ENCODE peak calls at places on chromosome 17, in four cellular contexts. One of them, this sample, is unnamed.

GRCh38 chr17:45425125-45425983 is 7.3 kb downstream of the ARHGAP27 start:
- DNase-seq in left lung: peak
- DNase-seq in esophagus muscularis mucosa: no peak
- DNase-seq in BE2C: peak
- DNase-seq in this sample: no peak

GRCh38 chr17:82315703-82316358 is 1.6 kb downstream of the CD7 start:
- DNase-seq in left lung: no peak
- DNase-seq in esophagus muscularis mucosa: no peak
- DNase-seq in BE2C: peak
- DNase-seq in this sample: no peak

GRCh38 chr17:47117386-47117785 is 71.7 kb downstream of the CDC27 start:
- DNase-seq in left lung: no peak
- DNase-seq in esophagus muscularis mucosa: no peak
- DNase-seq in BE2C: no peak
- DNase-seq in this sample: no peak

GRCh38 chr17:76139801-76140660 is 1.0 kb downstream of the FOXJ1 start:
- DNase-seq in left lung: peak
- DNase-seq in esophagus muscularis mucosa: no peak
- DNase-seq in BE2C: no peak
- DNase-seq in this sample: peak

GRCh38 chr17:70205386-70205785 is 36.1 kb downstream of the KCNJ2 start:
- DNase-seq in left lung: no peak
- DNase-seq in esophagus muscularis mucosa: no peak
- DNase-seq in BE2C: no peak
- DNase-seq in this sample: no peak

GRCh38 chr17:82963104-82963950 is 116.1 kb upstream of the METRNL start:
- DNase-seq in left lung: peak
- DNase-seq in esophagus muscularis mucosa: peak
- DNase-seq in BE2C: peak
- DNase-seq in this sample: peak

GRCh38 chr17:67696853-67697505 is 20.8 kb upstream of the NOL11 start:
- DNase-seq in left lung: no peak
- DNase-seq in esophagus muscularis mucosa: no peak
- DNase-seq in BE2C: no peak
- DNase-seq in this sample: no peak

GRCh38 chr17:42531455-42532354 is 4.3 kb upstream of the NAGLU start:
- DNase-seq in left lung: peak
- DNase-seq in esophagus muscularis mucosa: no peak
- DNase-seq in BE2C: peak
- DNase-seq in this sample: peak

GRCh38 chr17:7929158-7930029 is at the start of gene KCNAB3:
- DNase-seq in left lung: peak
- DNase-seq in esophagus muscularis mucosa: no peak
- DNase-seq in BE2C: peak
- DNase-seq in this sample: no peak

GRCh38 chr17:80367510-80367909 is 47.5 kb upstream of the ENDOV start:
- DNase-seq in left lung: peak
- DNase-seq in esophagus muscularis mucosa: no peak
- DNase-seq in BE2C: no peak
- DNase-seq in this sample: no peak

GRCh38 chr17:48555183-48555615 is 10.3 kb upstream of the HOXB2 start:
- DNase-seq in left lung: no peak
- DNase-seq in esophagus muscularis mucosa: no peak
- DNase-seq in BE2C: no peak
- DNase-seq in this sample: no peak

GRCh38 chr17:72614476-72614870 is 478.0 kb downstream of the SLC39A11 start:
- DNase-seq in left lung: no peak
- DNase-seq in esophagus muscularis mucosa: no peak
- DNase-seq in BE2C: no peak
- DNase-seq in this sample: no peak

GRCh38 chr17:38616361-38616760 is 10.6 kb upstream of the SRCIN1 start:
- DNase-seq in left lung: no peak
- DNase-seq in esophagus muscularis mucosa: no peak
- DNase-seq in BE2C: no peak
- DNase-seq in this sample: no peak

DNA sequence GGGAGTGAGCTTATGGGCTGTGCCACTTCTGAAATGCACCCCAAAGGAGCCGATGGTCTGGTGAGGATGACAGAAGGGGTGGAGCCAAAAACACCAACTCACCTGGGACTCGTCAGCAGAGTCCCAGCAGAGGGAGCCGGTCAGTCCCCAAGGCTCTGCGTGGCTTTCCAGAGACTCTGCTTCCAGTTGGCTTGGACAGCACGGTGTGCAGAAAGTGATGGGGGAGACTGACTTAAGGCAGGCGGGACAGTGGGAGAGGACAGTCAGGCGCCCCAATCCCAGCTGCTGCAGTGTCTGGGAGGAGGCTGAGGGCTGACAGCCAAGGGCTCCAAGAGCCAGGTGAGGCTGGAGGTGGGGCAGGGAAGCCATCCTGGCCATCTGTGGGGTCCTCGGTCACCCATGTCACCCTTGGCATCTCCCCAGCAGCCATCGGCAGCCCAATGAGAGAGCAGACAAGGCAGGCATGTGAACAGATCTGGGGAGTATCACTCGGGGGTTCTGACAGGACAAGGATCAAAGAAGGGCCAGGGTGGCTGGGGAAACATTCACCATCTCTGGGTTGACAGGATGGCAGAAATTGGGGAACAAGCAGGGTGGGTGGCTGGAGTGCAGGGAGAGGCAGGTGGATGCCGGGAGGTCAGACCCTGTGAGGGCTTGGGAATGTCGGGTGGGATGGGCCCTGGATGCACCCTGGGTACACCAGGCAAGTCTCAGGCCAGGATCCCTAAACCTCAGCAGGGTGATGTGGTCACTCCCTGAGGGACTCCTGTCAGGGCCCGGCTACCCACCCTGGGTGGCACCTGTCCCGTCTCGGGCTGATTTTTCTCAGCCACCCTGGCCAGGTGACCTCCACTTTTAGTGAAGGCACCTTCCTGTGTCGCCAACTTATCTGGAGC is 8.9 kb upstream of the KRTAP17-1 start:
- DNase-seq in left lung: no peak
- DNase-seq in esophagus muscularis mucosa: no peak
- DNase-seq in BE2C: no peak
- DNase-seq in this sample: no peak
- TF ChIP-seq CTCF in left lung: no peak
- TF ChIP-seq CTCF in esophagus muscularis mucosa: no peak
- TF ChIP-seq CTCF in BE2C: peak
- TF ChIP-seq CTCF in this sample: no peak

DNA sequence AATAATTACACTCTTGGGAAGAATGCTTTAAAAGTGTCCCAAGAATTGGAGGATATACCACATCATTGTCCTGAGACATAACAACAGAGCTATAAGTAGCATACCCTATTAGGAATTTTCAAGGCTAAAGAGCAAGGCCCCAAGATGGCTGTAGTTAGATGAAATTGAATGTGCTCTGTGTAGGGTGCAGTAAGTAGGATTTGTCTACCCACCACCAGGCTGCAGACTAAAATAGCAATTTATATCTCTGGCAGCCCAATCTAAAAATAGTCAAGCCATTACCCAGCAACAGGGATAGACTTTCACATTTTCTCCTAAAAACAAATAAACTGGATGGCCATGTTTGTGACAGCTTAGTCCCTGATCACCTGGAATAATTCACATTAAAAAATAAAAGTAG is 5.6 kb downstream of the MMD start:
- DNase-seq in left lung: no peak
- DNase-seq in esophagus muscularis mucosa: no peak
- DNase-seq in BE2C: no peak
- DNase-seq in this sample: no peak
- TF ChIP-seq CTCF in left lung: no peak
- TF ChIP-seq CTCF in esophagus muscularis mucosa: no peak
- TF ChIP-seq CTCF in BE2C: no peak
- TF ChIP-seq CTCF in this sample: no peak

GRCh38 chr17:19270347-19270950 is 33.3 kb downstream of the EPN2 start:
- DNase-seq in left lung: no peak
- DNase-seq in esophagus muscularis mucosa: no peak
- DNase-seq in BE2C: no peak
- DNase-seq in this sample: no peak
- TF ChIP-seq CTCF in left lung: no peak
- TF ChIP-seq CTCF in esophagus muscularis mucosa: no peak
- TF ChIP-seq CTCF in BE2C: no peak
- TF ChIP-seq CTCF in this sample: no peak

GRCh38 chr17:40963838-40964237 is 2.9 kb downstream of the KRT39 start:
- DNase-seq in left lung: no peak
- DNase-seq in esophagus muscularis mucosa: no peak
- DNase-seq in BE2C: no peak
- DNase-seq in this sample: no peak
- TF ChIP-seq CTCF in left lung: peak
- TF ChIP-seq CTCF in esophagus muscularis mucosa: peak
- TF ChIP-seq CTCF in BE2C: peak
- TF ChIP-seq CTCF in this sample: peak

DNA sequence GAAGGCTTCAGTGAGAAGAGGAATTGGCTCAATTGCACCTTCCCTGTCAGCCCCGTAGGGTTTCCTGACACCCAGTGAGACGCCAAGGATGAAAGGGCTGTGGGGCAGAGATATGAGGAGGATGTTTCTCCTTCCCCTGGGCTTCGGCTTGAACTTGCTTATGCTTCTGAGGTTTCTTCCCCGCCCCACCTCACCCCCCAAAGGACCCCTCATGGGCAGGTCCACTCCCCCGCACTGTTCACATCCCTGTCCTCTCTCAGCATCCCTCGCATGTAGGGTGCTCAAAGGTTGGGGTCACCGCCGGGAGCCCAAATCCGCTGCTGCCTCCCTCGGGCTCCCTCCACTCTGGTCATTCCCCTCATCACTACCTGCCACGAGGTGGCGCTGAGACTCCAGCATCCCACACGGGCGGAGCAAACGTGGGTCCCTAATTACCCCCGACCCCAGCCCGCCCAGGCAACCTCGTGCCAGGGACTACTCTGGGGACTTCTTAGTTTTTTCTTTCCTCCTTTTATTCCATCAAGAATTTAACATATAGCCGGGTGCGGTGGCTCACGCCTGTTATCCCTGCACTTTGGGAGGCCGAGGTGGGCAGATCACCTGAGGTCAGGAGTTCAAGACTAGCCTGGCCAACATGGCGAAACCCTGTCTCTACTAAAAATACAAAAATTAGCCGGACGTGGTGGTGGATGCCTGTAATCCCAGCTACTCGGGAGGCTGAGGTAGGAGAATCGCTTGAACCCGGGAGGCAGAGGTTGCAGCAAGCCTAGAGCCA is 3.3 kb upstream of the TRARG1 start:
- DNase-seq in left lung: peak
- DNase-seq in esophagus muscularis mucosa: peak
- DNase-seq in BE2C: peak
- DNase-seq in this sample: peak
- TF ChIP-seq CTCF in left lung: peak
- TF ChIP-seq CTCF in esophagus muscularis mucosa: peak
- TF ChIP-seq CTCF in BE2C: peak
- TF ChIP-seq CTCF in this sample: peak

GRCh38 chr17:60526726-60527125 is 684 bp upstream of the APPBP2 start:
- DNase-seq in left lung: no peak
- DNase-seq in esophagus muscularis mucosa: peak
- DNase-seq in BE2C: no peak
- DNase-seq in this sample: no peak

GRCh38 chr17:60525624-60526514 is at the start of gene APPBP2:
- DNase-seq in left lung: peak
- DNase-seq in esophagus muscularis mucosa: peak
- DNase-seq in BE2C: peak
- DNase-seq in this sample: peak

GRCh38 chr17:60528828-60529227 is 2.8 kb upstream of the APPBP2 start:
- DNase-seq in left lung: no peak
- DNase-seq in esophagus muscularis mucosa: peak
- DNase-seq in BE2C: no peak
- DNase-seq in this sample: no peak

GRCh38 chr17:60527701-60528100 is 1.7 kb upstream of the APPBP2 start:
- DNase-seq in left lung: no peak
- DNase-seq in esophagus muscularis mucosa: peak
- DNase-seq in BE2C: no peak
- DNase-seq in this sample: no peak

GRCh38 chr17:60529806-60530205 is 3.8 kb upstream of the APPBP2 start:
- DNase-seq in left lung: no peak
- DNase-seq in esophagus muscularis mucosa: no peak
- DNase-seq in BE2C: no peak
- DNase-seq in this sample: no peak
- TF ChIP-seq CTCF in left lung: no peak
- TF ChIP-seq CTCF in esophagus muscularis mucosa: no peak
- TF ChIP-seq CTCF in BE2C: no peak
- TF ChIP-seq CTCF in this sample: no peak